ENCODE peak calls at places on chromosomes 13 and 19, in nine cellular contexts. One of them, this sample, is unnamed.

GRCh38 chr19:35513231-35513974 is at the start of gene DMKN:
- DNase-seq in tibial nerve: no peak
- DNase-seq in IMR-90: peak
- DNase-seq in heart left ventricle: no peak
- DNase-seq in upper lobe of left lung: peak
- DNase-seq in adrenal gland: no peak
- DNase-seq in esophagus squamous epithelium: no peak
- DNase-seq in uterus: no peak
- DNase-seq in GM12878: no peak
- DNase-seq in this sample: no peak

GRCh38 chr13:26498524-26499208 is 58.8 kb upstream of the WASF3 start:
- DNase-seq in tibial nerve: no peak
- DNase-seq in IMR-90: peak
- DNase-seq in adrenal gland: no peak
- DNase-seq in upper lobe of left lung: no peak
- DNase-seq in uterus: no peak
- DNase-seq in esophagus squamous epithelium: no peak
- DNase-seq in GM12878: no peak
- DNase-seq in heart left ventricle: no peak
- DNase-seq in this sample: no peak

GRCh38 chr19:27774337-27774736 is 1438.6 kb downstream of the UQCRFS1 start:
- DNase-seq in tibial nerve: no peak
- DNase-seq in upper lobe of left lung: no peak
- DNase-seq in adrenal gland: no peak
- DNase-seq in uterus: no peak
- DNase-seq in heart left ventricle: no peak
- DNase-seq in esophagus squamous epithelium: no peak
- DNase-seq in GM12878: no peak
- DNase-seq in IMR-90: no peak
- DNase-seq in this sample: no peak

GRCh38 chr13:46386996-46387851 is at the start of gene RUBCNL:
- DNase-seq in uterus: no peak
- DNase-seq in upper lobe of left lung: peak
- DNase-seq in GM12878: no peak
- DNase-seq in esophagus squamous epithelium: no peak
- DNase-seq in tibial nerve: no peak
- DNase-seq in heart left ventricle: peak
- DNase-seq in adrenal gland: peak
- DNase-seq in IMR-90: no peak
- DNase-seq in this sample: peak

GRCh38 chr13:50914301-50914700 is 4.7 kb downstream of the RNASEH2B start:
- DNase-seq in uterus: no peak
- DNase-seq in IMR-90: no peak
- DNase-seq in adrenal gland: no peak
- DNase-seq in tibial nerve: no peak
- DNase-seq in GM12878: no peak
- DNase-seq in esophagus squamous epithelium: no peak
- DNase-seq in heart left ventricle: no peak
- DNase-seq in upper lobe of left lung: no peak
- DNase-seq in this sample: no peak

GRCh38 chr19:48868196-48868886 is at the start of gene PLEKHA4:
- DNase-seq in esophagus squamous epithelium: no peak
- DNase-seq in upper lobe of left lung: peak
- DNase-seq in GM12878: no peak
- DNase-seq in uterus: peak
- DNase-seq in adrenal gland: no peak
- DNase-seq in IMR-90: peak
- DNase-seq in heart left ventricle: peak
- DNase-seq in tibial nerve: peak
- DNase-seq in this sample: no peak

GRCh38 chr13:70668983-70669382 is 560.7 kb upstream of the KLHL1 start:
- DNase-seq in upper lobe of left lung: no peak
- DNase-seq in heart left ventricle: no peak
- DNase-seq in GM12878: no peak
- DNase-seq in adrenal gland: no peak
- DNase-seq in esophagus squamous epithelium: no peak
- DNase-seq in uterus: no peak
- DNase-seq in IMR-90: no peak
- DNase-seq in tibial nerve: no peak
- DNase-seq in this sample: no peak

GRCh38 chr13:90185734-90186133 is 1161.8 kb upstream of the MIR17HG start:
- DNase-seq in tibial nerve: no peak
- DNase-seq in adrenal gland: no peak
- DNase-seq in upper lobe of left lung: no peak
- DNase-seq in uterus: no peak
- DNase-seq in IMR-90: no peak
- DNase-seq in esophagus squamous epithelium: no peak
- DNase-seq in GM12878: no peak
- DNase-seq in heart left ventricle: no peak
- DNase-seq in this sample: no peak

GRCh38 chr19:33062902-33063301 is 1.8 kb downstream of the RHPN2 start:
- DNase-seq in IMR-90: no peak
- DNase-seq in GM12878: no peak
- DNase-seq in tibial nerve: no peak
- DNase-seq in upper lobe of left lung: no peak
- DNase-seq in uterus: no peak
- DNase-seq in heart left ventricle: no peak
- DNase-seq in esophagus squamous epithelium: no peak
- DNase-seq in adrenal gland: no peak
- DNase-seq in this sample: no peak

GRCh38 chr19:3849092-3849491 is 19.7 kb downstream of the ZFR2 start:
- DNase-seq in uterus: no peak
- DNase-seq in adrenal gland: no peak
- DNase-seq in upper lobe of left lung: no peak
- DNase-seq in tibial nerve: no peak
- DNase-seq in IMR-90: no peak
- DNase-seq in GM12878: no peak
- DNase-seq in esophagus squamous epithelium: no peak
- DNase-seq in heart left ventricle: no peak
- DNase-seq in this sample: peak

GRCh38 chr13:51770681-51771417 is 33.1 kb downstream of the DHRS12 start:
- DNase-seq in uterus: no peak
- DNase-seq in heart left ventricle: no peak
- DNase-seq in tibial nerve: no peak
- DNase-seq in adrenal gland: no peak
- DNase-seq in IMR-90: no peak
- DNase-seq in upper lobe of left lung: peak
- DNase-seq in esophagus squamous epithelium: no peak
- DNase-seq in GM12878: no peak
- DNase-seq in this sample: no peak

GRCh38 chr13:23946067-23946466 is 48.8 kb upstream of the C1QTNF9B start:
- DNase-seq in upper lobe of left lung: peak
- DNase-seq in esophagus squamous epithelium: no peak
- DNase-seq in GM12878: no peak
- DNase-seq in tibial nerve: no peak
- DNase-seq in heart left ventricle: no peak
- DNase-seq in adrenal gland: no peak
- DNase-seq in uterus: no peak
- DNase-seq in IMR-90: no peak
- DNase-seq in this sample: no peak

GRCh38 chr13:26019881-26020535 is 31.8 kb downstream of the SHISA2 start:
- DNase-seq in heart left ventricle: no peak
- DNase-seq in adrenal gland: no peak
- DNase-seq in tibial nerve: no peak
- DNase-seq in uterus: no peak
- DNase-seq in GM12878: no peak
- DNase-seq in upper lobe of left lung: no peak
- DNase-seq in IMR-90: peak
- DNase-seq in esophagus squamous epithelium: no peak
- DNase-seq in this sample: no peak

DNA sequence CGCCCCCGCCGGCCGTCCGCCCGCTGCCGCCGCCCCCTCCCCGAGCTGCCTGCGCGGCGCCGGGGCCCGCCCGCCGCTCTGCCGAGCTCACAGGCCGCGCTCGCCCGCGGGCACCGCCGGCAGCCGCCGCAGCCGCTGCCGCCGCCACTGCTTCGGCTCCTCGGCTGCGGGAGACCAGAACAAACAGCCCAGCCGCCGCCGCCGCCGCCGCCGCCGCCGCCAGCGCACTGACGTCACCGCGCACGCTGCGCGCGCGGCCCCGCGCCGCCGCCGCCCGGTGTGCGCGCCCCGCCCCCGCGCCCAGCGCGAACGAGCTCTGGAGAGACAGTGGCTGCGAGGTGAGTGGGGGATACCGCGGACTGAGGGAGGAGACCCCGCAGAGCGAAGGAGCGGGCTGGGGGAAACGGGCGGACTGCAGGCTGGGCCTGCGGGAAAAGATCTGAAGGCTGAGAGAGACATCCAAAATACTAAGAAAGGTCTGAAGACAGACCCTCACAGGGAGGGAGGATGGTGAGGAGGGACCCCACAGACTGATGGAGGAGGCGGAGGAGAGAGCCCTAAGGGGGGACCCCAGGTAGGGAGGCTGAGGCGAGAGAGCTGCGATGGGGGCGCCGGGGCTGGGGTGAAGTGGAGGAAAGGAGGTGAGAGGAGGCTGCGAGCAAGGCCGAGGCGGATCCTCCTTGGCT is at the start of gene BRD4:
- DNase-seq in heart left ventricle: peak
- DNase-seq in tibial nerve: peak
- DNase-seq in esophagus squamous epithelium: no peak
- DNase-seq in upper lobe of left lung: peak
- DNase-seq in GM12878: no peak
- DNase-seq in uterus: peak
- DNase-seq in IMR-90: peak
- DNase-seq in adrenal gland: peak
- DNase-seq in this sample: peak
- TF ChIP-seq POLR2A in heart left ventricle: no peak
- TF ChIP-seq POLR2A in tibial nerve: peak
- TF ChIP-seq POLR2A in esophagus squamous epithelium: peak
- TF ChIP-seq POLR2A in upper lobe of left lung: peak
- TF ChIP-seq POLR2A in GM12878: peak
- TF ChIP-seq POLR2A in uterus: peak
- TF ChIP-seq POLR2A in IMR-90: peak
- TF ChIP-seq POLR2A in adrenal gland: peak
- TF ChIP-seq POLR2A in this sample: no peak

DNA sequence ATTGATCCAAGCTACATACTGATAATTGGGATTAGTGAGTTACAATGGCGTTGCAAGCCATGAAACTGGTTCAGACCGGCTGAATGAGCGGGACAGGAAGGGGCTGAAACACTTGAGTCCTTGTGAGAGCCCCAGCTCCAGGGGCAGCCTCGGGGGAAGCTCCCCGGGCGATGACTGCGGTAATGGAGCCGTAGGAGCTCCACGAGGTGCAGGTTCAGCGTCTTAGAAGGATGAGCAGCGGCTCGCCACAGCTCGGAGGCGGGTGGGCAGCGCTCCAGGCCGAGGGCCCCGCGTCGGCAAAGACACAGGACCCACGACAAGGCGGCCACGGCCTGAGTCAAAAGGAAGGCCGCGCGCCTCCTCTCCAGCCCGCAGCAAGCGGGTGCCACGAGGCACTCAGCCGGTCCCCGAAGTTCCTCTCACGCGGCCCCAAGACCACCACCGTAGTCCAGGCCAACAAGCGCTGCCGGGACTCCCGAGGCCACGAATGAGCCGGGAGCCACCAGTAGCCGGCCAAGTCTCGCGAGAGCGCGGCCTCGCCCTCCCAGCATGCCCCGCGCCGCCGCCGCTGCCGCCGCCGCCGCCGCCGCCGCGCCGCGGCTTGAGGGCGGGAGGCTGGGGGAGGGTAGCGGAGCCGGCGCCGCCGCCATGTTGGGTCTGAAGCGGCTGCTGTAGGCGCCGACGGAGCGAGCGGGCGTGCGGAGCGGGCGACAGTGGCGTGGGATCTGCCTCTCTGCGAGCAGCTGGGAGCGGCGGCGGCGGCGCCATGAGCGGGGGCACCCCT is at the start of gene LSM14A:
- DNase-seq in adrenal gland: peak
- DNase-seq in heart left ventricle: peak
- DNase-seq in IMR-90: peak
- DNase-seq in GM12878: peak
- DNase-seq in tibial nerve: peak
- DNase-seq in upper lobe of left lung: peak
- DNase-seq in esophagus squamous epithelium: peak
- DNase-seq in uterus: peak
- DNase-seq in this sample: peak
- TF ChIP-seq POLR2A in adrenal gland: peak
- TF ChIP-seq POLR2A in heart left ventricle: peak
- TF ChIP-seq POLR2A in IMR-90: peak
- TF ChIP-seq POLR2A in GM12878: peak
- TF ChIP-seq POLR2A in tibial nerve: peak
- TF ChIP-seq POLR2A in upper lobe of left lung: peak
- TF ChIP-seq POLR2A in esophagus squamous epithelium: peak
- TF ChIP-seq POLR2A in uterus: peak
- TF ChIP-seq POLR2A in this sample: peak

GRCh38 chr19:2819540-2820111 is at the start of gene ZNF554:
- DNase-seq in esophagus squamous epithelium: peak
- DNase-seq in upper lobe of left lung: peak
- DNase-seq in uterus: peak
- DNase-seq in adrenal gland: peak
- DNase-seq in heart left ventricle: peak
- DNase-seq in tibial nerve: peak
- DNase-seq in GM12878: peak
- DNase-seq in IMR-90: peak
- DNase-seq in this sample: peak
- TF ChIP-seq POLR2A in esophagus squamous epithelium: peak
- TF ChIP-seq POLR2A in upper lobe of left lung: peak
- TF ChIP-seq POLR2A in uterus: peak
- TF ChIP-seq POLR2A in adrenal gland: no peak
- TF ChIP-seq POLR2A in heart left ventricle: peak
- TF ChIP-seq POLR2A in tibial nerve: peak
- TF ChIP-seq POLR2A in GM12878: no peak
- TF ChIP-seq POLR2A in IMR-90: no peak
- TF ChIP-seq POLR2A in this sample: no peak

GRCh38 chr13:112772929-112773328 is 83.1 kb downstream of the ATP11A start:
- DNase-seq in uterus: no peak
- DNase-seq in heart left ventricle: no peak
- DNase-seq in tibial nerve: no peak
- DNase-seq in upper lobe of left lung: no peak
- DNase-seq in adrenal gland: no peak
- DNase-seq in IMR-90: no peak
- DNase-seq in esophagus squamous epithelium: no peak
- DNase-seq in GM12878: no peak
- DNase-seq in this sample: no peak

GRCh38 chr13:112771877-112772538 is 82.2 kb downstream of the ATP11A start:
- DNase-seq in esophagus squamous epithelium: no peak
- DNase-seq in GM12878: no peak
- DNase-seq in heart left ventricle: no peak
- DNase-seq in upper lobe of left lung: no peak
- DNase-seq in adrenal gland: no peak
- DNase-seq in tibial nerve: no peak
- DNase-seq in IMR-90: no peak
- DNase-seq in uterus: no peak
- DNase-seq in this sample: no peak

GRCh38 chr13:112770504-112770903 is 80.7 kb downstream of the ATP11A start:
- DNase-seq in adrenal gland: no peak
- DNase-seq in uterus: no peak
- DNase-seq in IMR-90: no peak
- DNase-seq in esophagus squamous epithelium: no peak
- DNase-seq in upper lobe of left lung: no peak
- DNase-seq in heart left ventricle: no peak
- DNase-seq in tibial nerve: no peak
- DNase-seq in GM12878: no peak
- DNase-seq in this sample: no peak

GRCh38 chr13:112772539-112772909 is 82.7 kb downstream of the ATP11A start:
- DNase-seq in GM12878: no peak
- DNase-seq in adrenal gland: no peak
- DNase-seq in IMR-90: no peak
- DNase-seq in uterus: no peak
- DNase-seq in upper lobe of left lung: no peak
- DNase-seq in tibial nerve: no peak
- DNase-seq in heart left ventricle: no peak
- DNase-seq in esophagus squamous epithelium: no peak
- DNase-seq in this sample: no peak

GRCh38 chr13:112771139-112771876 is 81.5 kb downstream of the ATP11A start:
- DNase-seq in heart left ventricle: no peak
- DNase-seq in GM12878: no peak
- DNase-seq in uterus: no peak
- DNase-seq in tibial nerve: no peak
- DNase-seq in IMR-90: no peak
- DNase-seq in esophagus squamous epithelium: no peak
- DNase-seq in upper lobe of left lung: no peak
- DNase-seq in adrenal gland: no peak
- DNase-seq in this sample: no peak
- TF ChIP-seq POLR2A in heart left ventricle: no peak
- TF ChIP-seq POLR2A in GM12878: no peak
- TF ChIP-seq POLR2A in uterus: no peak
- TF ChIP-seq POLR2A in tibial nerve: no peak
- TF ChIP-seq POLR2A in IMR-90: no peak
- TF ChIP-seq POLR2A in esophagus squamous epithelium: no peak
- TF ChIP-seq POLR2A in upper lobe of left lung: no peak
- TF ChIP-seq POLR2A in adrenal gland: no peak
- TF ChIP-seq POLR2A in this sample: no peak

This sample was measured in GM12891.